ENCODE peak calls at places on chromosomes 6 and 20, in nine cellular contexts. H, G, E, U, M, L, R, C and S are unnamed samples. For H3K9me3, the result is how much of the 10 kb centered on the place peaks cover.

GRCh38 chr6:73523434-73524123 is 2.7 kb upstream of the EEF1A1 start:
- DNase-seq in G (peak), R (no peak), E (peak), L (no peak), C (peak), M (peak), U (peak), H (peak), S (peak)

GRCh38 chr6:107666084-107666981 is 157.8 kb downstream of the SCML4 start:
- DNase-seq in H (no peak), M (no peak), E (no peak), R (no peak), U (peak), C (no peak), L (peak), G (no peak), S (no peak)

GRCh38 chr20:46772901-46773300 is 63.5 kb downstream of the SLC2A10 start:
- DNase-seq in M (no peak), R (no peak), L (no peak), H (no peak), U (no peak), C (no peak), E (no peak), G (no peak), S (no peak)

GRCh38 chr6:46921731-46922130 is at the start of gene ADGRF5:
- DNase-seq in G (no peak), C (no peak), M (no peak), U (no peak), H (no peak), L (no peak), E (peak), R (no peak), S (no peak)

GRCh38 chr6:133693565-133693964 is 195.3 kb upstream of the TCF21 start:
- DNase-seq in L (no peak), U (no peak), M (no peak), C (no peak), H (no peak), E (no peak), R (no peak), G (no peak), S (no peak)

GRCh38 chr6:126015869-126016268 is 29.5 kb downstream of the TRMT11 start:
- DNase-seq in U (no peak), R (no peak), L (peak), H (no peak), C (no peak), E (no peak), G (no peak), M (no peak), S (no peak)

GRCh38 chr6:140537211-140537610 is 1162.8 kb upstream of the CITED2 start:
- DNase-seq in M (no peak), U (peak), H (no peak), E (no peak), G (no peak), L (peak), R (no peak), C (no peak), S (no peak)

GRCh38 chr6:47034421-47034820 is 7.7 kb downstream of the ADGRF1 start:
- DNase-seq in L (peak), H (no peak), R (no peak), E (no peak), G (no peak), U (peak), C (no peak), M (no peak), S (no peak)

GRCh38 chr20:13552061-13552460 is 86.7 kb downstream of the TASP1 start:
- DNase-seq in C (no peak), L (peak), E (no peak), G (no peak), M (no peak), H (no peak), U (no peak), R (no peak), S (no peak)

GRCh38 chr6:43376551-43376981 is 7.1 kb upstream of the ZNF318 start:
- DNase-seq in M (no peak), C (no peak), H (no peak), G (no peak), R (no peak), E (no peak), U (no peak), L (no peak), S (no peak)

GRCh38 chr6:5025911-5026819 is 22.3 kb upstream of the RPP40 start:
- DNase-seq in E (peak), G (no peak), M (no peak), L (peak), R (peak), H (peak), C (no peak), U (peak), S (no peak)

GRCh38 chr20:54995553-54995952 is 520.2 kb downstream of the DOK5 start:
- DNase-seq in E (no peak), H (no peak), C (no peak), U (no peak), M (no peak), L (peak), R (no peak), G (no peak), S (no peak)

GRCh38 chr6:137487947-137488735 is 6.1 kb downstream of the OLIG3 start:
- DNase-seq in C (no peak), H (no peak), G (no peak), R (peak), M (no peak), U (no peak), E (no peak), L (no peak), S (no peak)

GRCh38 chr6:4607793-4608192 is 168.4 kb upstream of the CDYL start:
- DNase-seq in E (no peak), M (no peak), U (no peak), C (no peak), R (no peak), L (no peak), G (no peak), H (no peak), S (no peak)

GRCh38 chr20:19785173-19785799 is 27.2 kb downstream of the RIN2 start:
- DNase-seq in L (peak), H (no peak), U (peak), C (no peak), M (no peak), R (no peak), G (no peak), E (no peak), S (no peak)

GRCh38 chr20:13261460-13262301 is 40.6 kb downstream of the ISM1 start:
- DNase-seq in R (peak), G (peak), M (no peak), E (peak), C (peak), L (no peak), U (peak), H (peak), S (peak)

GRCh38 chr20:32549842-32550241 is 35.3 kb downstream of the NOL4L start:
- DNase-seq in C (no peak), R (no peak), M (no peak), G (no peak), U (no peak), L (no peak), H (no peak), E (no peak), S (no peak)
- H3K9me3 ChIP-seq in C (under half), R (under half), M (under half), G (under half), U (under half), L (under half), H (under half), E (under half), S (under half)

DNA sequence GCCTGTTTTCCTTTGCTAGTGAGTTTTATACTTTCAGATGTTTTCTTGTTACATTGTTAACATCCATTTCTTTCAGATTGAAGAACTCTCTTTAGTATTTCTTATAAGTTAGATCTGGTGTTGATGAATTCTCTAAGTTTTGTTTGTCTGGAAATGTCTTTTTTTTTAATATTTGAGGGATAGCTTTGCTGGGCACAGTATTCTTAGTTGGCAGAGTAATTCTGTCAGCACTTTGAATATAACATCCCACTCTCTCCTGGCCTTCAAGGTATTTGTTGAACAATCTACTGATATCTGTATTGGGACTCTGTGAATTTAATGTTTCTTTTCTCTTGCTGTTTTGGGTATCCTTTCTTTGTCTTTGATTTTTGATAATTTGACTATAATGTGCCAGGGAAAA is 79.4 kb upstream of the UST start:
- DNase-seq in H (no peak), G (no peak), E (no peak), C (no peak), M (no peak), L (no peak), R (no peak), U (no peak), S (no peak)
- H3K9me3 ChIP-seq in H (half or more), G (under half), E (half or more), C (under half), M (under half), L (under half), R (under half), U (under half), S (under half)

GRCh38 chr20:31845300-31845863 is at the start of gene FOXS1:
- DNase-seq in L (no peak), U (no peak), M (peak), G (no peak), H (no peak), E (peak), C (no peak), R (no peak), S (no peak)
- H3K9me3 ChIP-seq in L (under half), U (under half), M (under half), G (under half), H (under half), E (under half), C (under half), R (under half), S (under half)

GRCh38 chr6:145715426-145715825 is 19.9 kb downstream of the EPM2A start:
- DNase-seq in M (no peak), E (no peak), U (no peak), H (no peak), C (no peak), R (no peak), G (no peak), L (no peak), S (no peak)

GRCh38 chr6:145707397-145707796 is 27.9 kb downstream of the EPM2A start:
- DNase-seq in R (no peak), M (no peak), U (no peak), C (no peak), L (no peak), E (no peak), G (no peak), H (no peak), S (no peak)

GRCh38 chr6:145714731-145715130 is 20.6 kb downstream of the EPM2A start:
- DNase-seq in R (no peak), L (no peak), E (no peak), G (no peak), U (no peak), M (no peak), H (no peak), C (no peak), S (no peak)

GRCh38 chr6:145713746-145714145 is 21.6 kb downstream of the EPM2A start:
- DNase-seq in E (no peak), U (no peak), M (no peak), L (no peak), R (no peak), H (no peak), C (no peak), G (no peak), S (no peak)

DNA sequence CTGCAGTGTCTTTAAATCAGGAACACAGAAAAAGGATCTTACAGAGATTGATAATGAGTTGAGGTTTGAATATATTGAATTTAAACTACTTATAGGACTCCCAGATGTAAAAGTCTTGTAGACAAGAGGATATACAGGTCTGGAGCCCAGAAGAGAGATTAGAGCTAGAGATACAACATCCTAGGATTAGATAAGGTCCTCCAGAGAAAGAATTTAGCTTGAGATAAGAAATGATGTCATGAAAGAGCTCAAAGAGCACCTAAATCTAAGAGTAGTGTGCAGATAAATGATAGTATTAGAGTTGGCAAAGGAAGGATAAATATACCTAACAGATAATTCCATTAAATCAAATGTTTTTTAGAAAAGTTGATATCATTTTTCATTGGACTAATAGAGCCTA is 23.9 kb downstream of the EPM2A start:
- DNase-seq in U (no peak), G (no peak), M (no peak), E (no peak), L (no peak), R (no peak), H (no peak), C (no peak), S (no peak)
- H3K9me3 ChIP-seq in U (under half), G (under half), M (under half), E (under half), L (under half), R (under half), H (under half), C (under half), S (under half)

DNA sequence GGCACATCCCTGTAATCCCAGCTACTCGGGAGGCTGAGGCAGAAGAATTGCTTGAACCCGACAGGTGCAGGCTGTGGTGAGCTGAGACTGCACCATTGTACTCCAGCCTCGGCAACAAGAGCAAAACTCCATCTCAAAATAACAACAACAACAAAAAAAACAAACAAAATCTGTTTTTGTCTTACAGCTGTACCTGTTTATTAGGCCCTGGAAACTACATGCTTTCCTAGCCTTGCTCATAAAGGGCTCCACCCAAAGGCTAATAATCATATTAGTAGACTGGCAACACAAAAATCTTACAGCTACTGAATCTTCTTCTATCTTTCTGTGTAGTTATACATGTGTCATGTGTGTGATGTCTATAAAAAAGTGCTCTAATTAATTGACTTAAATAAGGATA is 503.9 kb upstream of the EYS start:
- DNase-seq in E (no peak), H (no peak), M (no peak), C (peak), L (no peak), R (no peak), G (no peak), U (no peak), S (no peak)
- H3K9me3 ChIP-seq in E (under half), H (under half), M (under half), C (under half), L (under half), R (under half), G (under half), U (under half), S (under half)

DNA sequence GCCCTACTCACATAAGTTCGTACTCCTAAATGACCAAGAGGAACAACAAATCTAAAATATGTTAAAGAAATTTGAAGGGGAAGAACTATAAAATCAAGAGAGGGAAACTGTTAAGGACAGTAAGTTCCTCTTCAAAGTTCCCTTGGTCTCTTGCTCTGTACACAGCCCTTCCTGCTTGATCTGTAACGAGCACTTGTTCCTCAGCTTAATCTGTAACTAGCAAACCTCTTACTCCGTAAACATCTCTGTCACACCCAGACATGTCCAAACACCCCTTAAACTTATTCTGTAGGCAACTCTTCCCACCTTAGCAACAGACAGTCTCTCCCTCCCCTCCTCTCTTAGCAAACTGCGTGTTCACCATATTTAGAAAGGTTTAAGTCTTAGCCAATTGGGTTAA is 29.9 kb downstream of the PLN start:
- DNase-seq in R (no peak), G (no peak), C (no peak), U (no peak), L (no peak), E (no peak), M (no peak), H (no peak), S (no peak)
- H3K9me3 ChIP-seq in R (under half), G (under half), C (under half), U (under half), L (under half), E (half or more), M (under half), H (half or more), S (under half)